ENCODE peak calls at places on chromosomes 1 and 21, in four cellular contexts. Y is HepG2, N is H1, L is GM12878. C is an unnamed sample. For H3K4me1, the result is how much of the 10 kb centered on the place peaks cover.

GRCh38 chr1:225995919-225996864 is 3.0 kb downstream of the SDE2 start:
- DNase-seq in Y (no peak), N (no peak), L (no peak), C (no peak)

GRCh38 chr1:151568626-151569088 is 28.5 kb downstream of the TUFT1 start:
- DNase-seq in Y (no peak), N (no peak), L (no peak), C (no peak)

GRCh38 chr1:237562247-237562823 is 328.4 kb downstream of the ZP4 start:
- DNase-seq in Y (peak), N (no peak), L (peak), C (peak)

GRCh38 chr1:215002471-215002870 is 80.1 kb upstream of the KCNK2 start:
- DNase-seq in Y (no peak), N (no peak), L (no peak), C (no peak)

GRCh38 chr1:161192476-161193465 is 6.1 kb downstream of the ADAMTS4 start:
- DNase-seq in Y (peak), N (no peak), L (no peak), C (peak)

GRCh38 chr1:178733972-178734371 is 8.9 kb downstream of the RALGPS2 start:
- DNase-seq in Y (no peak), N (no peak), L (no peak), C (no peak)

GRCh38 chr21:31343680-31344480 is at the start of gene TIAM1:
- DNase-seq in Y (no peak), N (peak), L (no peak), C (peak)

GRCh38 chr21:42496839-42497202 is 797 bp upstream of the RSPH1 start:
- DNase-seq in Y (no peak), N (no peak), L (no peak), C (no peak)

GRCh38 chr1:234926574-234927311 is 201.9 kb downstream of the TOMM20 start:
- DNase-seq in Y (no peak), N (no peak), L (peak), C (no peak)

GRCh38 chr1:24735619-24736375 is 9.4 kb upstream of the CLIC4 start:
- DNase-seq in Y (no peak), N (no peak), L (no peak), C (no peak)

GRCh38 chr1:55877440-55878232 is 662.5 kb upstream of the USP24 start:
- DNase-seq in Y (no peak), N (no peak), L (no peak), C (no peak)

GRCh38 chr1:225137981-225138380 is 208.5 kb downstream of the DNAH14 start:
- DNase-seq in Y (no peak), N (no peak), L (no peak), C (no peak)

GRCh38 chr1:168783424-168783823 is 54.4 kb upstream of the DPT start:
- DNase-seq in Y (no peak), N (no peak), L (no peak), C (no peak)

GRCh38 chr1:153478692-153479618 is 18.5 kb upstream of the S100A7 start:
- DNase-seq in Y (peak), N (no peak), L (no peak), C (no peak)

GRCh38 chr1:53176452-53177344 is 19.9 kb upstream of the CPT2 start:
- DNase-seq in Y (no peak), N (no peak), L (no peak), C (no peak)

GRCh38 chr1:30876451-30877204 is 31.9 kb downstream of the SDC3 start:
- DNase-seq in Y (no peak), N (no peak), L (no peak), C (no peak)

GRCh38 chr21:31732891-31733520 is 1.1 kb upstream of the SCAF4 start:
- DNase-seq in Y (peak), N (no peak), L (no peak), C (peak)

GRCh38 chr1:41936107-41936506 is 17.4 kb upstream of the HIVEP3 start:
- DNase-seq in Y (no peak), N (no peak), L (no peak), C (no peak)

GRCh38 chr1:156677616-156678596 is 699 bp upstream of the NES start:
- DNase-seq in Y (peak), N (no peak), L (no peak), C (no peak)

GRCh38 chr1:1356796-1357401 is 1.5 kb downstream of the MXRA8 start:
- DNase-seq in Y (no peak), N (no peak), L (no peak), C (no peak)

GRCh38 chr1:165481820-165482532 is 37.0 kb upstream of the RXRG start:
- DNase-seq in Y (no peak), N (peak), L (no peak), C (no peak)

GRCh38 chr1:20255666-20256065 is 35.0 kb upstream of the VWA5B1 start:
- DNase-seq in Y (no peak), N (no peak), L (no peak), C (no peak)

GRCh38 chr1:151146416-151147131 is at the start of gene SEMA6C:
- DNase-seq in Y (peak), N (no peak), L (peak), C (peak)

GRCh38 chr1:16903054-16903453 is 7.3 kb downstream of the RNU1-2 start:
- DNase-seq in Y (no peak), N (no peak), L (no peak), C (no peak)

GRCh38 chr21:43354016-43354420 is 72.9 kb downstream of the SIK1 start:
- DNase-seq in Y (no peak), N (no peak), L (no peak), C (no peak)

GRCh38 chr1:231844986-231845502 is 218.5 kb downstream of the DISC1 start:
- DNase-seq in Y (no peak), N (no peak), L (no peak), C (no peak)

GRCh38 chr1:2373551-2374259 is 17.6 kb downstream of the MORN1 start:
- DNase-seq in Y (no peak), N (no peak), L (no peak), C (no peak)

GRCh38 chr1:190679444-190679843 is 201.8 kb upstream of the BRINP3 start:
- DNase-seq in Y (no peak), N (no peak), L (no peak), C (no peak)

GRCh38 chr1:10765734-10766478 is 30.5 kb downstream of the CASZ1 start:
- DNase-seq in Y (no peak), N (no peak), L (no peak), C (no peak)

GRCh38 chr1:66809736-66810326 is 8.8 kb upstream of the INSL5 start:
- DNase-seq in Y (no peak), N (no peak), L (no peak), C (no peak)

GRCh38 chr1:204507317-204508105 is 8.7 kb upstream of the MDM4 start:
- DNase-seq in Y (peak), N (peak), L (no peak), C (peak)
- TF ChIP-seq ZNF274 in Y (no peak), N (no peak), L (no peak), C (no peak)

GRCh38 chr1:90833497-90834087 is 116.5 kb upstream of the BARHL2 start:
- DNase-seq in Y (no peak), N (no peak), L (no peak), C (no peak)

GRCh38 chr1:90835661-90836344 is 118.7 kb upstream of the BARHL2 start:
- DNase-seq in Y (no peak), N (no peak), L (no peak), C (no peak)

GRCh38 chr1:90835172-90835660 is 118.1 kb upstream of the BARHL2 start:
- DNase-seq in Y (no peak), N (no peak), L (no peak), C (no peak)

GRCh38 chr1:90836345-90836679 is 119.2 kb upstream of the BARHL2 start:
- DNase-seq in Y (no peak), N (no peak), L (no peak), C (no peak)

DNA sequence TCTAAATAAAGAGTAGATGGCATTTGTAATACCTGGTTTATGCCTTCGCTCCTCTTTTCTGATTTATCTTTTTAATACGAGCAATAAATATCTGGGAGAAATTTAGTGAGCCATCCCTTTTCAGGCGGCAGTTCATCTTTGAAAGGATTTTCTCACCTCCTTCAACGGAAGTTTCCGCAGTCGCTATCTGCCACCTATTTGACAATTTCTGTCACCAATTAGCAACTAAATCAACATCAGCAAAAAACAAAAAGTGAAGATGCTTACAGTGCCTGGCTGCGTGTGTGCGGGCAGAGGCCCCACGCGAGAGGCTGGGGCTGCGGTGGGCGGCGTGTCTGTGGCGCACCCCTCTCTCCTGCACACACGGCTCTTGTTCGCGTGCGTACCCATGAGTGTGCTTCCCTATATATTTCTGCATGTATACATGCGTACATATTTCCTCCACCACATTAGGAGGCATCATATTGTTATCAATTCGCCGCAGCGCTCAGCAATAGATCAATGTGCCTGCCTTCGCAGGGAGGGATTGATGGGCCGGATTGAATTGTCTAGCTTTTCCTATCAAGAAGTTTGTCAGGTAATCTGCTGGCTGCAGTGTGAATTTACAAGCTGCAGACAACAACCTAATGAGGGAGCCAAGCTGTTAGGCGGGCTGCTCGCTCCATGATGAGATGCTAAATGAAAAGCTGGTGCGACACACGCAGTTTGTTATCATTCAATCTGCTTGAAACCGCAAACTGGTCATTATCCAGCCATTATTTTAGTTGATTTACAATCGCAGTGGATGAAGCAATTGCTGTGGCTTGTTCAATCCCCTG is 117.5 kb upstream of the BARHL2 start:
- DNase-seq in Y (no peak), N (no peak), L (no peak), C (no peak)
- TF ChIP-seq SUZ12 in Y (no peak), N (peak), L (no peak), C (no peak)

DNA sequence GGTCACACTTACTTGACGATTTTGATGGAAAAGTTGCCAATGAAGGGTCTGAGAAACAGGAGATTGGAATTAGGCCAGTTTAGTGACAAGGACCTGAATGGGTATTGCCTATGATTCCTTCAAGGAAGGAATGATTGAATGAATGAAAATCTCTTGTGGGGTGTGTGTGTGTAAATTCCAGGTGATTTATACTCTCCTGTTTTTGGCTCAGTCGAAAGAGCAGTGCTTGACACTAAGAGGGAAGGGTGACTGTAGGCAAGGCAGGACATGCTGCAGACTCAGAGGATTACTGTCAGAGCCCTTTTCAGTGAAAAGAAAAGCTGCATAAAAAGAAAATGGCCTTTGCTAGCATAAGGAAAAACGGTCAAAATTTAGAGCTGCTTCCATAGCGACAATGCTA is 30.1 kb downstream of the C1orf21 start:
- DNase-seq in Y (no peak), N (no peak), L (no peak), C (no peak)
- H3K4me1 ChIP-seq in Y (under half), N (under half), L (under half), C (under half)

DNA sequence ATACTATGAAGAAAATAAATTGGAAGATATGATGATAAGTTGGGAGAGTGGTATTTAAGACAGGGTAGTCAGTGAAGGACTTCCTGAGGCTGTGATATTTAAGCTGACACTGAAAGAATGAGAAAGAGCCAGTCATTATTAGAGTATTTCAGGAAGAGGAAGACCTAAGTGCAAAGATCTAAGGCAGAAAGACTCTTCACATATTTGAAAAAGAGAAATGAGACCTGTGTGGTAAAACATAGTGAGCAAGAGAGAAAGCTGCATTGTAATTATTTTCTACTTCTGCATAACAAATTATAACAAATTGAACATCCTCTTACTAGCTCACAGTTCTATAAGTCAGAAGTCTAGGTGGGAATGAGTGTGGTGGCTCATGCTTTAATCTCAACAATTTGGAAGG is 34.6 kb upstream of the DOCK7 start:
- DNase-seq in Y (no peak), N (no peak), L (peak), C (no peak)
- TF ChIP-seq ZNF274 in Y (no peak), N (no peak), L (no peak), C (no peak)

GRCh38 chr1:21295059-21295401 is 4.8 kb upstream of the ECE1 start:
- DNase-seq in Y (no peak), N (no peak), L (no peak), C (no peak)
- TF ChIP-seq SUZ12 in Y (no peak), N (no peak), L (no peak), C (no peak)

GRCh38 chr1:202104073-202104472 is 18.6 kb upstream of the GPR37L1 start:
- DNase-seq in Y (no peak), N (no peak), L (no peak), C (no peak)
- H3K4me1 ChIP-seq in Y (under half), N (under half), L (under half), C (under half)